ENCODE peak calls at places on chromosomes 11 and 22, in six cellular contexts. One of them, this sample, is unnamed.

GRCh38 chr22:23240639-23241389 is 60.5 kb downstream of the BCR start:
- DNase-seq in fibroblast of lung: no peak
- DNase-seq in body of pancreas: no peak
- DNase-seq in BE2C: no peak
- DNase-seq in Peyer's patch: no peak
- DNase-seq in CD8-positive, alpha-beta T cell: no peak
- DNase-seq in this sample: peak; percentile 50

GRCh38 chr11:114026355-114026754 is 33.2 kb upstream of the ZBTB16 start:
- DNase-seq in fibroblast of lung: peak; percentile 6
- DNase-seq in body of pancreas: no peak
- DNase-seq in BE2C: peak; percentile 26
- DNase-seq in Peyer's patch: peak; percentile 76
- DNase-seq in CD8-positive, alpha-beta T cell: peak; percentile 7
- DNase-seq in this sample: peak; percentile 66

GRCh38 chr22:22199634-22200033 is 45.0 kb upstream of the VPREB1 start:
- DNase-seq in fibroblast of lung: no peak
- DNase-seq in body of pancreas: no peak
- DNase-seq in BE2C: no peak
- DNase-seq in Peyer's patch: no peak
- DNase-seq in CD8-positive, alpha-beta T cell: no peak
- DNase-seq in this sample: no peak

GRCh38 chr22:20946080-20946986 is 20.7 kb upstream of the AIFM3 start:
- DNase-seq in fibroblast of lung: peak; percentile 61
- DNase-seq in body of pancreas: no peak
- DNase-seq in BE2C: no peak
- DNase-seq in Peyer's patch: no peak
- DNase-seq in CD8-positive, alpha-beta T cell: no peak
- DNase-seq in this sample: no peak

GRCh38 chr11:109150603-109151002 is 271.4 kb upstream of the C11orf87 start:
- DNase-seq in fibroblast of lung: no peak
- DNase-seq in body of pancreas: no peak
- DNase-seq in BE2C: no peak
- DNase-seq in Peyer's patch: no peak
- DNase-seq in CD8-positive, alpha-beta T cell: no peak
- DNase-seq in this sample: peak; percentile 54

GRCh38 chr11:121071456-121072236 is 29.4 kb upstream of the TECTA start:
- DNase-seq in fibroblast of lung: no peak
- DNase-seq in body of pancreas: no peak
- DNase-seq in BE2C: no peak
- DNase-seq in Peyer's patch: no peak
- DNase-seq in CD8-positive, alpha-beta T cell: no peak
- DNase-seq in this sample: peak; percentile 54

GRCh38 chr22:26918236-26918635 is 260.8 kb downstream of the MIAT start:
- DNase-seq in fibroblast of lung: no peak
- DNase-seq in body of pancreas: no peak
- DNase-seq in BE2C: no peak
- DNase-seq in Peyer's patch: no peak
- DNase-seq in CD8-positive, alpha-beta T cell: no peak
- DNase-seq in this sample: no peak

GRCh38 chr11:8605956-8606355 is 11.9 kb upstream of the STK33 start:
- DNase-seq in fibroblast of lung: peak; percentile 48
- DNase-seq in body of pancreas: no peak
- DNase-seq in BE2C: no peak
- DNase-seq in Peyer's patch: no peak
- DNase-seq in CD8-positive, alpha-beta T cell: no peak
- DNase-seq in this sample: no peak

GRCh38 chr11:73245461-73245860 is 26.7 kb upstream of the P2RY6 start:
- DNase-seq in fibroblast of lung: no peak
- DNase-seq in body of pancreas: no peak
- DNase-seq in BE2C: peak; percentile 88
- DNase-seq in Peyer's patch: peak; percentile 22
- DNase-seq in CD8-positive, alpha-beta T cell: no peak
- DNase-seq in this sample: no peak

GRCh38 chr11:121241300-121242176 is 51.0 kb upstream of the SC5D start:
- DNase-seq in fibroblast of lung: no peak
- DNase-seq in body of pancreas: no peak
- DNase-seq in BE2C: peak; percentile 75
- DNase-seq in Peyer's patch: no peak
- DNase-seq in CD8-positive, alpha-beta T cell: no peak
- DNase-seq in this sample: peak; percentile 42

GRCh38 chr11:8318536-8318935 is 54.9 kb upstream of the LMO1 start:
- DNase-seq in fibroblast of lung: no peak
- DNase-seq in body of pancreas: no peak
- DNase-seq in BE2C: peak; percentile 25
- DNase-seq in Peyer's patch: no peak
- DNase-seq in CD8-positive, alpha-beta T cell: no peak
- DNase-seq in this sample: peak; percentile 85

GRCh38 chr11:117600976-117601708 is 195.9 kb downstream of the DSCAML1 start:
- DNase-seq in fibroblast of lung: no peak
- DNase-seq in body of pancreas: no peak
- DNase-seq in BE2C: no peak
- DNase-seq in Peyer's patch: no peak
- DNase-seq in CD8-positive, alpha-beta T cell: no peak
- DNase-seq in this sample: no peak

GRCh38 chr11:2812371-2812991 is 73.1 kb downstream of the CDKN1C start:
- DNase-seq in fibroblast of lung: no peak
- DNase-seq in body of pancreas: no peak
- DNase-seq in BE2C: no peak
- DNase-seq in Peyer's patch: no peak
- DNase-seq in CD8-positive, alpha-beta T cell: no peak
- DNase-seq in this sample: no peak

GRCh38 chr11:57476223-57476882 is 16.0 kb downstream of the RTN4RL2 start:
- DNase-seq in fibroblast of lung: no peak
- DNase-seq in body of pancreas: peak; percentile 60
- DNase-seq in BE2C: no peak
- DNase-seq in Peyer's patch: peak; percentile 54
- DNase-seq in CD8-positive, alpha-beta T cell: no peak
- DNase-seq in this sample: peak; percentile 59

GRCh38 chr11:32297629-32298028 is 137.7 kb downstream of the WT1 start:
- DNase-seq in fibroblast of lung: peak; percentile 23
- DNase-seq in body of pancreas: no peak
- DNase-seq in BE2C: peak; percentile 22
- DNase-seq in Peyer's patch: no peak
- DNase-seq in CD8-positive, alpha-beta T cell: no peak
- DNase-seq in this sample: peak; percentile 4

GRCh38 chr22:21082248-21082647 is 36.5 kb downstream of the LRRC74B start:
- DNase-seq in fibroblast of lung: peak; percentile 39
- DNase-seq in body of pancreas: no peak
- DNase-seq in BE2C: no peak
- DNase-seq in Peyer's patch: no peak
- DNase-seq in CD8-positive, alpha-beta T cell: no peak
- DNase-seq in this sample: no peak

GRCh38 chr11:77665240-77665965 is 27.8 kb upstream of the CLNS1A start:
- DNase-seq in fibroblast of lung: no peak
- DNase-seq in body of pancreas: no peak
- DNase-seq in BE2C: no peak
- DNase-seq in Peyer's patch: no peak
- DNase-seq in CD8-positive, alpha-beta T cell: no peak
- DNase-seq in this sample: no peak

GRCh38 chr11:77669848-77670511 is 32.4 kb upstream of the CLNS1A start:
- DNase-seq in fibroblast of lung: peak; percentile 68
- DNase-seq in body of pancreas: no peak
- DNase-seq in BE2C: no peak
- DNase-seq in Peyer's patch: no peak
- DNase-seq in CD8-positive, alpha-beta T cell: no peak
- DNase-seq in this sample: no peak

GRCh38 chr11:77672276-77672675 is 34.7 kb upstream of the CLNS1A start:
- DNase-seq in fibroblast of lung: peak; percentile 95
- DNase-seq in body of pancreas: no peak
- DNase-seq in BE2C: no peak
- DNase-seq in Peyer's patch: peak; percentile 72
- DNase-seq in CD8-positive, alpha-beta T cell: no peak
- DNase-seq in this sample: no peak

DNA sequence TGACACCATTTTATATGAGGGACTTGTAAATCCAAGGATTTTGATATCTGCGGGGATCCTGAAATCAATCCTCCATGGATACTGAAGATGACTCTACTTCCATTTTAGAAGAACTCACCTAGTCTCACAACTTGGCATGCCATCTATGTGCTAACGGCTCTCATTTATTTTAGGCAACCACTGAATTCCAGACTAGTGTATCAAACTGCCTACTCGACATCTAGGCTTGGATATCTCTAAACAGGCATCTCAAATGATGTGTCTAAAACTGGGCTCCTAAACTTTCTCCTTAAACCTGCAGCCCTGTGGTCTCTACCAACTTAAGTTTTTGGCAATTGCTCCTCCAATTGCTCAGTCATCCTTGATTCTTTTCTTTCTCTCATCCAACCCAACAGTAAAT is 31.2 kb upstream of the CLNS1A start:
- DNase-seq in fibroblast of lung: peak; percentile 68
- DNase-seq in body of pancreas: no peak
- DNase-seq in BE2C: no peak
- DNase-seq in Peyer's patch: no peak
- DNase-seq in CD8-positive, alpha-beta T cell: no peak
- DNase-seq in this sample: no peak
- H3K36me3 ChIP-seq in fibroblast of lung: peaks cover 8% of the 10 kb centered on the region
- H3K36me3 ChIP-seq in body of pancreas: peaks cover 13% of the 10 kb centered on the region
- H3K36me3 ChIP-seq in BE2C: peaks cover 74% of the 10 kb centered on the region
- H3K36me3 ChIP-seq in Peyer's patch: no peaks in the 10 kb centered on the region
- H3K36me3 ChIP-seq in CD8-positive, alpha-beta T cell: peaks cover 35% of the 10 kb centered on the region
- H3K36me3 ChIP-seq in this sample: peaks cover 21% of the 10 kb centered on the region

GRCh38 chr11:64235427-64236161 is 1.2 kb downstream of the VEGFB start:
- DNase-seq in fibroblast of lung: no peak
- DNase-seq in body of pancreas: no peak
- DNase-seq in BE2C: no peak
- DNase-seq in Peyer's patch: no peak
- DNase-seq in CD8-positive, alpha-beta T cell: no peak
- DNase-seq in this sample: no peak

GRCh38 chr11:64237484-64237951 is 3.1 kb downstream of the VEGFB start:
- DNase-seq in fibroblast of lung: no peak
- DNase-seq in body of pancreas: peak; percentile 97
- DNase-seq in BE2C: no peak
- DNase-seq in Peyer's patch: peak; percentile 84
- DNase-seq in CD8-positive, alpha-beta T cell: no peak
- DNase-seq in this sample: no peak

GRCh38 chr11:64233913-64234839 is at the start of gene VEGFB:
- DNase-seq in fibroblast of lung: peak; percentile 55
- DNase-seq in body of pancreas: peak; percentile 72
- DNase-seq in BE2C: peak; percentile 64
- DNase-seq in Peyer's patch: peak; percentile 90
- DNase-seq in CD8-positive, alpha-beta T cell: peak; percentile 64
- DNase-seq in this sample: peak; percentile 74

GRCh38 chr11:64232182-64233018 is 2.0 kb upstream of the VEGFB start:
- DNase-seq in fibroblast of lung: no peak
- DNase-seq in body of pancreas: no peak
- DNase-seq in BE2C: no peak
- DNase-seq in Peyer's patch: no peak
- DNase-seq in CD8-positive, alpha-beta T cell: no peak
- DNase-seq in this sample: no peak

DNA sequence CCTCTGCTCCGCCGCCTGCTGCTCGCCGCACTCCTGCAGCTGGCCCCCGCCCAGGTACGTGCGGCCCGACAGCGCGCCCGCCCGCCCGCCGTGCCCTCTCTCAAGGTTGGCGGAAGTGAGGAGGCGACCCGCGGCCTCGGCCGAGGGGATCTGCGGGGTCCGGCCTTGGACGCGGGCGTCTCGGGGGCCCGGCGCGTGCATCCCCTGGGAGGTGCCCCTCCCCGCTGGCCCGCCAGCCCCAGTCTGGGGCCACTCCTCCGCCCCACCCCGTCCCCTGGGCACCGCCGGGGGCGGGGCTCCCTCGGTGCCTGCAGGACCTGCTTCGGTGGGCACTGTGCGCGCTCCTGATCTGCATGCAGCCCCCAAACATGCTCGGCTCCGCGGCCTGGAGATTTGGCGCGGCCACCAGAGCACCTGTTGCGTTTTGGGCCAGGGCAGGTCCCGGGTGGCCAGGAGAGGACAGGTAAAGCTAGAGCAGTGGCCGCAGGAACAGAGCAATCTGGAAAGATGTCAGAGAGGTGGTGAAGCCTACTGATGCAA is 526 bp downstream of the VEGFB start:
- DNase-seq in fibroblast of lung: no peak
- DNase-seq in body of pancreas: peak; percentile 61
- DNase-seq in BE2C: peak; percentile 46
- DNase-seq in Peyer's patch: peak; percentile 82
- DNase-seq in CD8-positive, alpha-beta T cell: peak; percentile 47
- DNase-seq in this sample: peak; percentile 64
- TF ChIP-seq CTCF in fibroblast of lung: no peak
- TF ChIP-seq CTCF in body of pancreas: peak; percentile 40
- TF ChIP-seq CTCF in BE2C: no peak
- TF ChIP-seq CTCF in Peyer's patch: peak; percentile 9
- TF ChIP-seq CTCF in CD8-positive, alpha-beta T cell: no peak
- TF ChIP-seq CTCF in this sample: peak; percentile 5

GRCh38 chr22:38751422-38752346 is 4.1 kb downstream of the SUN2 start:
- DNase-seq in fibroblast of lung: peak; percentile 37
- DNase-seq in body of pancreas: no peak
- DNase-seq in BE2C: no peak
- DNase-seq in Peyer's patch: peak; percentile 95
- DNase-seq in CD8-positive, alpha-beta T cell: peak; percentile 80
- DNase-seq in this sample: no peak

GRCh38 chr22:38750104-38750503 is 5.7 kb downstream of the SUN2 start:
- DNase-seq in fibroblast of lung: no peak
- DNase-seq in body of pancreas: no peak
- DNase-seq in BE2C: no peak
- DNase-seq in Peyer's patch: no peak
- DNase-seq in CD8-positive, alpha-beta T cell: no peak
- DNase-seq in this sample: no peak

GRCh38 chr22:38748487-38749136 is 7.2 kb downstream of the SUN2 start:
- DNase-seq in fibroblast of lung: no peak
- DNase-seq in body of pancreas: no peak
- DNase-seq in BE2C: no peak
- DNase-seq in Peyer's patch: no peak
- DNase-seq in CD8-positive, alpha-beta T cell: no peak
- DNase-seq in this sample: no peak

GRCh38 chr22:38751066-38751421 is 4.8 kb downstream of the SUN2 start:
- DNase-seq in fibroblast of lung: no peak
- DNase-seq in body of pancreas: no peak
- DNase-seq in BE2C: no peak
- DNase-seq in Peyer's patch: no peak
- DNase-seq in CD8-positive, alpha-beta T cell: no peak
- DNase-seq in this sample: no peak

GRCh38 chr22:38750638-38751037 is 5.2 kb downstream of the SUN2 start:
- DNase-seq in fibroblast of lung: no peak
- DNase-seq in body of pancreas: no peak
- DNase-seq in BE2C: no peak
- DNase-seq in Peyer's patch: no peak
- DNase-seq in CD8-positive, alpha-beta T cell: no peak
- DNase-seq in this sample: no peak
- H3K36me3 ChIP-seq in fibroblast of lung: peaks cover 37% of the 10 kb centered on the region
- H3K36me3 ChIP-seq in body of pancreas: peaks cover 53% of the 10 kb centered on the region
- H3K36me3 ChIP-seq in BE2C: peaks cover 66% of the 10 kb centered on the region
- H3K36me3 ChIP-seq in Peyer's patch: peaks cover 2% of the 10 kb centered on the region
- H3K36me3 ChIP-seq in CD8-positive, alpha-beta T cell: peaks cover 66% of the 10 kb centered on the region
- H3K36me3 ChIP-seq in this sample: no peaks in the 10 kb centered on the region

GRCh38 chr11:38710262-38710661 is 2112.2 kb upstream of the RAG2 start:
- DNase-seq in fibroblast of lung: no peak
- DNase-seq in body of pancreas: no peak
- DNase-seq in BE2C: no peak
- DNase-seq in Peyer's patch: no peak
- DNase-seq in CD8-positive, alpha-beta T cell: no peak
- DNase-seq in this sample: no peak

DNA sequence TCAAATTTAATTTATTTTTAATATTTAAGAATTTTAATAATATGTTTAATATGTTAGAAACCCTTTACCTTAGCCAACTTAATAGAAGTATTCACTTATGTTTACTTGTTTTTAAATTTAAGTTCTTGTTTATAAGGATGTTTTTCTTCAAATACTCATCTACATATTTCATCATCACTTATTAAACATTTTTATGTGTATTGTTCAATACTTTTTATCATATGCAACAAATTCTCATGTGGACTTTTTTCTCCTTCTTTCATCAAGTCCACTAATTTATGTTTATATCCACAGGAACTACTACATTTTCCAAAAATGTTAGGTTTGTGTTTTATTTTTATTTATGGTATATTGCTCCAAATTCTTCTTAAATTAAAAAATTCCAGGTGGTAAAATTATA is 2113.1 kb upstream of the RAG2 start:
- DNase-seq in fibroblast of lung: no peak
- DNase-seq in body of pancreas: no peak
- DNase-seq in BE2C: no peak
- DNase-seq in Peyer's patch: no peak
- DNase-seq in CD8-positive, alpha-beta T cell: no peak
- DNase-seq in this sample: no peak
- TF ChIP-seq CTCF in fibroblast of lung: no peak
- TF ChIP-seq CTCF in body of pancreas: no peak
- TF ChIP-seq CTCF in BE2C: no peak
- TF ChIP-seq CTCF in Peyer's patch: no peak
- TF ChIP-seq CTCF in CD8-positive, alpha-beta T cell: no peak
- TF ChIP-seq CTCF in this sample: no peak